ENCODE peak calls at places on chromosome 18, in four cellular contexts. E is GM12878, U is GM12892, N is K562. I is an unnamed sample.

GRCh38 chr18:10736984-10737383 is 211.2 kb downstream of the NAPG start:
- DNase-seq in U (no peak), E (no peak), N (no peak), I (no peak)

GRCh38 chr18:57827646-57828045 is 24.5 kb upstream of the ATP8B1 start:
- DNase-seq in U (no peak), N (no peak), E (no peak), I (no peak)

GRCh38 chr18:44917865-44918476 is 237.3 kb downstream of the SETBP1 start:
- DNase-seq in N (no peak), E (no peak), U (no peak), I (no peak)

GRCh38 chr18:61331051-61331450 is 2.2 kb upstream of the CDH20 start:
- DNase-seq in N (no peak), E (no peak), U (no peak), I (no peak)

GRCh38 chr18:32974421-32975165 is 201.8 kb upstream of the KLHL14 start:
- DNase-seq in U (no peak), N (no peak), E (no peak), I (no peak)

GRCh38 chr18:8685141-8685913 is 20.0 kb upstream of the MTCL1 start:
- DNase-seq in U (no peak), E (no peak), N (no peak), I (no peak)

GRCh38 chr18:79983253-79983652 is 5.1 kb downstream of the TXNL4A start:
- DNase-seq in E (no peak), U (no peak), N (no peak), I (no peak)

GRCh38 chr18:10101293-10101701 is 187.5 kb downstream of the VAPA start:
- DNase-seq in N (no peak), E (no peak), U (no peak), I (no peak)

GRCh38 chr18:52764271-52764670 is 424.3 kb downstream of the DCC start:
- DNase-seq in N (no peak), U (no peak), E (no peak), I (no peak)

DNA sequence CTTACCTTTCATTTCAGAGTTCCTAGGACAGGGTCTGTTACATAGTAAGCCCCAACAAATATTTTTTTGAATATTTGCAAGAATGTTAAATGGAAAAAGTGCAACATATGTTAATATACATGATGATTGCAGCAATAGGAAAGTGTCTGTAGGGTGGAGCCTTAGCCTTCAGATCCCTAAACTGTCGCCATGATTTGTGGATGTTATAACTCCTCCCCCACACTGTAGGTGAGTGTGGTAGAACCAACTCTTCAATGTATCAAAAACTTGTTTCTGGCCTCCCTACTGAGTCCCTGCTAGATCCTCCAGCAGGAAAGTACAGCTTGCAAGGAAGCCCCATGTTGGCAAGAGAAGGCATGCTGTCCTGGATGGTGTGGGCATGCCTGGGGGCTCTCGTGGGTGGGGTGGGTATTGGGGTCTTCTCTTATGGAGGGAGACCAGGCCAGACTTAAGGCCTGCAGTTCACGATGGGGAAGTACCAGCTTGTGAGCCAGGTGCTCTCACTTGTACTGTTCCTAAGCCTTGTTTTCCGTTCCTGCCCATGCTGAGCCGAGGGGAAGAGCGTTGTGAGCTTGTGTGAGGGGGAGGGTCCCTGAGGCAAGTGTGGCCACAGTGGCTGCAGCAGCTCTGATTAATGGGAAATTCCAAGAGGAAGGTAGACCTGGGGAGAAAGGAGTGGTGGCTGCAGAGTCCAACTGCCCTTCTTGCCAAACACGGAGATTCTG is 11.4 kb downstream of the FHOD3 start:
- DNase-seq in E (no peak), U (no peak), N (no peak), I (no peak)
- TF ChIP-seq TAF1 in E (no peak), U (no peak), N (no peak), I (no peak)

DNA sequence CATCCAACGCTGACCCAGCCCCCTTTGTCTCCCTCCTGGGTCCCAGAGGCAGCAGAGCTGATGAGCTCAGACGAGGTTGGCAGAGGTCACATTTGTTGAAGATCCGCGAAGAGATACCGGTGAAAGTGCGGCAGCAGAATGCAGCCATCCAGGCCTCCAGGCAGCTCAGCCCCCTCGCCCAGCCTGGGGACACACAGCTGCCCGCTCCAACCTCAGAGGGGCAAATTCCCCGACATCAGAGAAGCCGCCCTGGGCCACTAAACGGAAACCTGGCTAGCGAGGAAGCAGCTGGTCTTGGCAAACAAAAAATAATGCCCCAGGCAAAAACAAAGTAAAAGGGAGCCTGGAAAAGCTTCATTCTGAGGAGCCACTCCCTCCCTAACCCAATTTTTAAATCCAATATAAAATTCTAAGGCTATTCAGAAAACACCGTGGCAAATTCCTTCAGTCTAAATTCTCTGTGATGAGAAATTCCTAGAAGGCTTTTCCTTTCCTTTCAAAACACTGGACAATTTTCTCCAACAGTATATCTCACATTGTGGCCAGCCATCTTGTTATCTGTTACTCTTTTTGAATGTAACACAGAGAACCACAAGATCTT is 262.4 kb downstream of the SS18 start:
- DNase-seq in N (no peak), E (no peak), U (no peak), I (no peak)
- TF ChIP-seq TAF1 in N (no peak), E (no peak), U (no peak), I (no peak)

DNA sequence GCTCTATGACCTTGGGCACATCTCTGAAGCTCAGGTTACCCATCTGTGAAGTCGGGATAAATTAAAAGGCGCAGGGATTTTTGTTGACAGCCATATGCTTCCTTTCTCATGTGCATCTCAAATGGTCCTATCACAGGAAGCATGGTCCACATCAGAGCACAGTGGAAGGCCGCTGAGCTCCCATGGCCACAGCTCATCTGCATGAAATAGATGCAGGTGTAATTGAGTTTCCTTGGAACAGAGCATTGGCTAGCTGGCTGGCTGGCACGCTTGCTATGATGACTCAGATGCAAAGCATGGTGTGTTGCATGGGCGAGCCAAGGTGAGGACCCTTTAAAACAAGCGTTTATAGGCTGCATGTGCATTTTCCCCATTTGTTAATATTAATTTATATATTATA is 79.3 kb downstream of the TXNL1 start:
- DNase-seq in E (no peak), N (no peak), U (no peak), I (no peak)
- TF ChIP-seq TAF1 in E (no peak), N (no peak), U (no peak), I (no peak)

GRCh38 chr18:46688853-46689525 is 32.0 kb upstream of the LOXHD1 start:
- DNase-seq in E (no peak), U (no peak), N (no peak), I (no peak)
- TF ChIP-seq TAF1 in E (no peak), U (no peak), N (no peak), I (no peak)

DNA sequence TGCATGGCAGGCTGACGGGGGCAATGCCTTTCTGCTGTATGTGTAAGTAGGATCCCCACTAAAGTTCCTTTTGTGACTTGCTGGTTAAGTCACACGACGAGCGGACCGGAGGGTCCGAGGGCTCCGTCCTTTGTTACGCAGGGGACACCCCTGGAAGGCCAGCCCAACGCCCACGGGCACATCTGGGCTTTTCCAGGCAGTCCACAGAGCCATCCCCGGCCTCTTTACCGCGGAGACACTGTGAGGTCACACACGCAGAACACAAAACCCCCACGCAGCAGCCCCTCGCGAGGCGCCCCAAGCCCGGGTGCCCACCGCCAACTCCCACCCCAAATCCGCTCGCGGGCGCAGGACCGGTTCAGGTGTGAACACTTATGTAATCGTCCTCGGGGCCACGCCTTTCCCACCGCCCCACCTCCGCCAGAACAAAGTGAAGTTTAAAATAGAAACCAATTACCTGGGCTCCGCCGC is 4.3 kb downstream of the ZNF516 start:
- DNase-seq in E (no peak), N (no peak), U (no peak), I (peak)
- TF ChIP-seq TAF1 in E (no peak), N (no peak), U (no peak), I (no peak)

GRCh38 chr18:50662775-50663383 is 103.0 kb downstream of the MAPK4 start:
- DNase-seq in E (no peak), N (no peak), U (no peak), I (no peak)

GRCh38 chr18:50665015-50665414 is 105.1 kb downstream of the MAPK4 start:
- DNase-seq in E (no peak), U (no peak), N (no peak), I (no peak)

GRCh38 chr18:50666536-50666935 is 106.6 kb downstream of the MAPK4 start:
- DNase-seq in E (no peak), N (no peak), U (no peak), I (no peak)

GRCh38 chr18:50663626-50664441 is 103.9 kb downstream of the MAPK4 start:
- DNase-seq in E (no peak), N (no peak), U (no peak), I (no peak)

DNA sequence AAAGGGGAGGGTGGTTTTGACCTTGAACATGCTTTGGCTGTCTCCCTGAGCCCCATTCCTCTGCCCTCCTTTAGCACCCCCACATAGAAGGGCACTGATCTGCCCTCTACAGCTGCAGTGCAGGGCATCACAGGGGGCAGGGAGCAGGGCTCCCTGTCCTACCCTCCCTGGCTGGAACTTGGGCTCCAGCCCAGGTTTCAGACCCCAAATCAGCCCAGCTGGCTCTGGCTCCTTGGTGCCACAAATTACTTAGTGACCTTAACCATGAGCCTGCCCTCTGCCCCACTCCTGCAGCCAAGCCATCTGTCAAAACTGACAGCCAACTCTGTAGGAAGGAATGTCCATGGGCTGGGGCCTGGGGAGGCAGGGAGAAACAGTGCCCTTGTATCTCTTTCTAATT is 105.6 kb downstream of the MAPK4 start:
- DNase-seq in N (no peak), U (no peak), E (no peak), I (no peak)
- TF ChIP-seq TAF1 in N (no peak), U (no peak), E (no peak), I (no peak)

I was measured in GM12891.